ENCODE peak calls at places on chromosome 7, in seven cellular contexts. One of them, this sample, is unnamed.

GRCh38 chr7:117459735-117460134 is 20.1 kb upstream of the CFTR start:
- DNase-seq in transverse colon: no peak
- DNase-seq in spleen: no peak
- DNase-seq in heart left ventricle: no peak
- DNase-seq in IMR-90: no peak
- DNase-seq in prostate gland: no peak
- DNase-seq in gastrocnemius medialis: no peak
- DNase-seq in this sample: no peak

GRCh38 chr7:4227105-4228010 is 454.7 kb upstream of the FOXK1 start:
- DNase-seq in transverse colon: no peak
- DNase-seq in spleen: peak; percentile 22
- DNase-seq in heart left ventricle: no peak
- DNase-seq in IMR-90: no peak
- DNase-seq in prostate gland: no peak
- DNase-seq in gastrocnemius medialis: no peak
- DNase-seq in this sample: no peak

GRCh38 chr7:46848944-46849343 is 733.0 kb downstream of the TNS3 start:
- DNase-seq in transverse colon: no peak
- DNase-seq in spleen: no peak
- DNase-seq in heart left ventricle: no peak
- DNase-seq in IMR-90: peak; percentile 71
- DNase-seq in prostate gland: no peak
- DNase-seq in gastrocnemius medialis: no peak
- DNase-seq in this sample: no peak

GRCh38 chr7:73451780-73452398 is 18.3 kb downstream of the FZD9 start:
- DNase-seq in transverse colon: no peak
- DNase-seq in spleen: no peak
- DNase-seq in heart left ventricle: no peak
- DNase-seq in IMR-90: peak; percentile 74
- DNase-seq in prostate gland: no peak
- DNase-seq in gastrocnemius medialis: no peak
- DNase-seq in this sample: no peak

GRCh38 chr7:91836065-91836368 is 44.5 kb downstream of the MTERF1 start:
- DNase-seq in transverse colon: no peak
- DNase-seq in spleen: no peak
- DNase-seq in heart left ventricle: no peak
- DNase-seq in IMR-90: peak; percentile 81
- DNase-seq in prostate gland: no peak
- DNase-seq in gastrocnemius medialis: no peak
- DNase-seq in this sample: no peak

GRCh38 chr7:155696747-155697146 is 52.3 kb downstream of the RBM33 start:
- DNase-seq in transverse colon: no peak
- DNase-seq in spleen: no peak
- DNase-seq in heart left ventricle: no peak
- DNase-seq in IMR-90: no peak
- DNase-seq in prostate gland: no peak
- DNase-seq in gastrocnemius medialis: no peak
- DNase-seq in this sample: no peak

GRCh38 chr7:114419441-114420107 is 5.0 kb downstream of the FOXP2 start:
- DNase-seq in transverse colon: no peak
- DNase-seq in spleen: no peak
- DNase-seq in heart left ventricle: no peak
- DNase-seq in IMR-90: peak; percentile 81
- DNase-seq in prostate gland: no peak
- DNase-seq in gastrocnemius medialis: no peak
- DNase-seq in this sample: no peak

GRCh38 chr7:137003606-137004005 is 135.2 kb downstream of the CHRM2 start:
- DNase-seq in transverse colon: no peak
- DNase-seq in spleen: no peak
- DNase-seq in heart left ventricle: no peak
- DNase-seq in IMR-90: no peak
- DNase-seq in prostate gland: no peak
- DNase-seq in gastrocnemius medialis: no peak
- DNase-seq in this sample: no peak

GRCh38 chr7:151662291-151662690 is 142.6 kb upstream of the RHEB start:
- DNase-seq in transverse colon: no peak
- DNase-seq in spleen: no peak
- DNase-seq in heart left ventricle: no peak
- DNase-seq in IMR-90: no peak
- DNase-seq in prostate gland: no peak
- DNase-seq in gastrocnemius medialis: no peak
- DNase-seq in this sample: no peak

GRCh38 chr7:29852457-29852856 is 46.1 kb downstream of the WIPF3 start:
- DNase-seq in transverse colon: no peak
- DNase-seq in spleen: no peak
- DNase-seq in heart left ventricle: no peak
- DNase-seq in IMR-90: no peak
- DNase-seq in prostate gland: no peak
- DNase-seq in gastrocnemius medialis: peak; percentile 32
- DNase-seq in this sample: no peak

GRCh38 chr7:114710495-114710894 is 211.4 kb upstream of the MDFIC start:
- DNase-seq in transverse colon: no peak
- DNase-seq in spleen: no peak
- DNase-seq in heart left ventricle: no peak
- DNase-seq in IMR-90: no peak
- DNase-seq in prostate gland: no peak
- DNase-seq in gastrocnemius medialis: no peak
- DNase-seq in this sample: no peak

GRCh38 chr7:20596653-20597052 is 18.8 kb upstream of the ABCB5 start:
- DNase-seq in transverse colon: no peak
- DNase-seq in spleen: no peak
- DNase-seq in heart left ventricle: no peak
- DNase-seq in IMR-90: peak; percentile 88
- DNase-seq in prostate gland: no peak
- DNase-seq in gastrocnemius medialis: no peak
- DNase-seq in this sample: no peak

GRCh38 chr7:36185732-36186131 is 32.7 kb downstream of the EEPD1 start:
- DNase-seq in transverse colon: no peak
- DNase-seq in spleen: no peak
- DNase-seq in heart left ventricle: no peak
- DNase-seq in IMR-90: peak; percentile 42
- DNase-seq in prostate gland: no peak
- DNase-seq in gastrocnemius medialis: no peak
- DNase-seq in this sample: no peak

GRCh38 chr7:66790219-66790618 is 49.7 kb downstream of the RABGEF1 start:
- DNase-seq in transverse colon: no peak
- DNase-seq in spleen: no peak
- DNase-seq in heart left ventricle: no peak
- DNase-seq in IMR-90: no peak
- DNase-seq in prostate gland: peak; percentile 12
- DNase-seq in gastrocnemius medialis: no peak
- DNase-seq in this sample: no peak

GRCh38 chr7:97844036-97844435 is 28.2 kb downstream of the ASNS start:
- DNase-seq in transverse colon: no peak
- DNase-seq in spleen: no peak
- DNase-seq in heart left ventricle: no peak
- DNase-seq in IMR-90: peak; percentile 4
- DNase-seq in prostate gland: no peak
- DNase-seq in gastrocnemius medialis: no peak
- DNase-seq in this sample: no peak

GRCh38 chr7:95611224-95611623 is 14.9 kb upstream of the PDK4 start:
- DNase-seq in transverse colon: no peak
- DNase-seq in spleen: no peak
- DNase-seq in heart left ventricle: no peak
- DNase-seq in IMR-90: no peak
- DNase-seq in prostate gland: no peak
- DNase-seq in gastrocnemius medialis: no peak
- DNase-seq in this sample: no peak

GRCh38 chr7:95605275-95605674 is 9.0 kb upstream of the PDK4 start:
- DNase-seq in transverse colon: no peak
- DNase-seq in spleen: peak; percentile 78
- DNase-seq in heart left ventricle: no peak
- DNase-seq in IMR-90: no peak
- DNase-seq in prostate gland: no peak
- DNase-seq in gastrocnemius medialis: no peak
- DNase-seq in this sample: no peak

GRCh38 chr7:95607477-95608010 is 11.2 kb upstream of the PDK4 start:
- DNase-seq in transverse colon: no peak
- DNase-seq in spleen: no peak
- DNase-seq in heart left ventricle: peak; percentile 57
- DNase-seq in IMR-90: no peak
- DNase-seq in prostate gland: no peak
- DNase-seq in gastrocnemius medialis: no peak
- DNase-seq in this sample: no peak

GRCh38 chr7:95609277-95609971 is 13.1 kb upstream of the PDK4 start:
- DNase-seq in transverse colon: peak; percentile 63
- DNase-seq in spleen: no peak
- DNase-seq in heart left ventricle: no peak
- DNase-seq in IMR-90: peak; percentile 29
- DNase-seq in prostate gland: peak; percentile 69
- DNase-seq in gastrocnemius medialis: peak; percentile 55
- DNase-seq in this sample: peak; percentile 73

DNA sequence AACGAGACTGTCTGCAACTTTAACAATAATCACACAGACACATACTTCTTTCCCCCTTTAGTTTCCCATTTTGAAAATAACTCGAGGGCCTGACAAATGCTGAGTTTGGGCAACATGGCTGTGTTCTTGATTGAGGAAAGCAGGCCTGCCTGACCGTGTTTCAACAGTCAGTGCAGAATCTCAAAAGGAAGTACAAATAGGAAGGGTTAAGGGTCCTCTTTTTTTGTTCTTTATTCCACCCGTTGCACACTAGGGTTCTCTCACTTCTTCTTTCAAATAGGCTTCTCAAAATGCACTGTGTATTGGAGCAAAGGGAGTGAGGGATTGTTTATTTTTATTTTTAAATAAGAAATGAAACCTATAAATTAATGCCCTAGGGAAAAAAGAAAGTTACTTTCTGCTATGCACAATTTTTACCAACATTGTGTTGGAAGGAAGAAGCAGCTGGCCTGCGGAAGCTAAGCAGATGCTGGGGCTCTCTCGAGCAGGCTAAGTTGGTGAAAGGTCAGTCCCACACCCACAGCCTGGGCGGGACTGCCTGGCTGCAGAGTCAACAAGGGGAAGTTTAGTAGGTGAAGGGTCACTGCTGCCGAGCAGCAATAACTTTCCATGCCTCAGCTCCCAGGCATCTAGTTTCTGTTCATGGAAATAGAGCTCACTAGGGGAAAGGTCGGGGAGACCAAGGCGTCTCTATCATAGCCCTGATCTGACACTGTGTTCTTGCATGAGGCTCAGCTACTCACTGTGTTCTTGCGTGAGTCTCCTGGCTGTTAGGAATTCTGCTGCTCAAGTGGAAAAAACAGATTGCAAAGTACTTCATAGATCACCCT is 12.2 kb upstream of the PDK4 start:
- DNase-seq in transverse colon: peak; percentile 96
- DNase-seq in spleen: peak; percentile 93
- DNase-seq in heart left ventricle: peak; percentile 93
- DNase-seq in IMR-90: peak; percentile 93
- DNase-seq in prostate gland: peak; percentile 75
- DNase-seq in gastrocnemius medialis: peak; percentile 96
- DNase-seq in this sample: peak; percentile 89
- H3K27ac ChIP-seq in transverse colon: peak overlapping the region; percentile 94
- H3K27ac ChIP-seq in spleen: peak overlapping the region; percentile 86
- H3K27ac ChIP-seq in heart left ventricle: peak overlapping the region; percentile 78
- H3K27ac ChIP-seq in IMR-90: peak overlapping the region; percentile 82
- H3K27ac ChIP-seq in prostate gland: peak overlapping the region; percentile 71
- H3K27ac ChIP-seq in gastrocnemius medialis: peak overlapping the region; percentile 89
- H3K27ac ChIP-seq in this sample: peak overlapping the region; percentile 88

GRCh38 chr7:994592-995308 is 11.8 kb downstream of the CYP2W1 start:
- DNase-seq in transverse colon: no peak
- DNase-seq in spleen: no peak
- DNase-seq in heart left ventricle: peak; percentile 71
- DNase-seq in IMR-90: no peak
- DNase-seq in prostate gland: no peak
- DNase-seq in gastrocnemius medialis: no peak
- DNase-seq in this sample: no peak
- TF ChIP-seq POLR2A in transverse colon: no peak
- TF ChIP-seq POLR2A in spleen: no peak
- TF ChIP-seq POLR2A in heart left ventricle: no peak
- TF ChIP-seq POLR2A in IMR-90: no peak
- TF ChIP-seq POLR2A in prostate gland: no peak
- TF ChIP-seq POLR2A in gastrocnemius medialis: no peak
- TF ChIP-seq POLR2A in this sample: no peak

DNA sequence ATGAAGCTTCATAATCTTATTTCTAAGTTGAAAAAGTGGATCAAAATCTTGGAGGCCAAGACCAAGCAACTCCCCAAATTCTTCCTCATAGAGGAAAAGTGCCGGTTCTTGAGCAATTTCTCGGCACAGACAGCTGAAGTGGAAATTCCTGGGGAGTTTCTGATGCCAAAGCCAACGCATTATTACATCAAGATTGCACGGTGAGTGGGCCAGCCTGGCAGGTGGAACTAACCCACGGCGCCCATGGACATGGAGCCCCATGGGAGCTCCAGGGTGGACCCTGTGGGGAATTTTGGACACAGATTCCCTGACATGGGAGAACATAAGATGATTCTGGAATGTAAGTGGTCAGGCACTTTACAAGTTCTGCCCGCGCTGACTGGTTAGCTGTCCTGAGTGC is 125.9 kb downstream of the TRRAP start:
- DNase-seq in transverse colon: no peak
- DNase-seq in spleen: no peak
- DNase-seq in heart left ventricle: no peak
- DNase-seq in IMR-90: no peak
- DNase-seq in prostate gland: no peak
- DNase-seq in gastrocnemius medialis: no peak
- DNase-seq in this sample: no peak
- H3K27ac ChIP-seq in transverse colon: no peak overlapping the region
- H3K27ac ChIP-seq in spleen: no peak overlapping the region
- H3K27ac ChIP-seq in heart left ventricle: no peak overlapping the region
- H3K27ac ChIP-seq in IMR-90: no peak overlapping the region
- H3K27ac ChIP-seq in prostate gland: no peak overlapping the region
- H3K27ac ChIP-seq in gastrocnemius medialis: no peak overlapping the region
- H3K27ac ChIP-seq in this sample: no peak overlapping the region

DNA sequence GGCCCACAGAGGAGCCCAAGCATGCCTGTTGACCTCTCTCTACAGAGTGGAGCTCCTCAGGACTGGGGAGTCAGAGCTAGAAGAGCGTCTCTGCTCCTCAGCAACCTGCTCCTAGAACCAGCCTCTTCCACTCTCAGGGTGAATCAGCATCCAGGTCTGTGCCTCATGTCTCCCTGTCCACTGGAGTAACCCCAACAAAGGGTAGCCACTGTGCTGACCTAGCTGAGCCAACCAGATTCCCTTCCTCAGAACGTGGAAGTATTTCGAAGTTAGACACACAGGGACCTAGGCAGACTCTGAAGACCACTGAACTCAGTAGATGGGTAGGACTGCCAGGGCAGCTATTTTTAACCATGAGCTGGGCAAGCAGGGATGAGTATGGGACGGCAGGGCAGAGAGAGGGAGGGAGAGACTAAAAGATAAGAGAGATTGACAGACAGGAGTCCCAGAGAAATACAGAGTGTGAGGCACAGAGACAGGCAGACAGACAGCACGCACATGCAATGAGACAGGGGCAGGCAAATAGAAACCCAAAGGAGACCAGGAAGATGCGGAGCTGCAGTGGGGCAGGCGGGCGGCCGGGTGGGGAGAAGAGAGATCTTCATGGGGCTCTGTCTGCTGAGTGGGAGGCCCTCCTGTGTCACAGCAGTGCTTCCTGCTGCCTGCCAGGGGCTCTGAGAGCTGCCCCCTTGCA is 56.7 kb downstream of the OSBPL3 start:
- DNase-seq in transverse colon: no peak
- DNase-seq in spleen: no peak
- DNase-seq in heart left ventricle: no peak
- DNase-seq in IMR-90: no peak
- DNase-seq in prostate gland: no peak
- DNase-seq in gastrocnemius medialis: no peak
- DNase-seq in this sample: no peak
- TF ChIP-seq POLR2A in transverse colon: no peak
- TF ChIP-seq POLR2A in spleen: no peak
- TF ChIP-seq POLR2A in heart left ventricle: no peak
- TF ChIP-seq POLR2A in IMR-90: no peak
- TF ChIP-seq POLR2A in prostate gland: no peak
- TF ChIP-seq POLR2A in gastrocnemius medialis: no peak
- TF ChIP-seq POLR2A in this sample: no peak

This sample was measured in right lobe of liver.